ENCODE peak calls at places on chromosomes 2 and 18, in four cellular contexts. L, D, Z and G are unnamed samples. For H3K4me1, the result is how much of the 10 kb centered on the place peaks cover.

GRCh38 chr2:117931978-117932377 is 81.9 kb downstream of the CCDC93 start:
- DNase-seq in Z (no peak), L (no peak), D (no peak), G (no peak)

GRCh38 chr2:69755862-69756467 is 14.0 kb downstream of the ANXA4 start:
- DNase-seq in D (no peak), Z (no peak), L (peak), G (no peak)

GRCh38 chr2:231800493-231801091 is 14.3 kb downstream of the COPS7B start:
- DNase-seq in L (peak), Z (peak), D (peak), G (no peak)

GRCh38 chr2:269356-270030 is 4.7 kb downstream of the ACP1 start:
- DNase-seq in L (no peak), D (no peak), Z (no peak), G (no peak)

GRCh38 chr2:160338891-160339290 is 138.8 kb upstream of the ITGB6 start:
- DNase-seq in Z (no peak), D (no peak), L (peak), G (peak)

GRCh38 chr2:28681216-28681981 is 70.2 kb upstream of the PPP1CB start:
- DNase-seq in Z (peak), L (peak), D (no peak), G (no peak)

GRCh38 chr2:222813177-222813843 is 47.5 kb upstream of the ACSL3 start:
- DNase-seq in L (peak), Z (no peak), D (no peak), G (no peak)

GRCh38 chr2:108417254-108417653 is 31.8 kb upstream of the GCC2 start:
- DNase-seq in D (peak), L (no peak), Z (no peak), G (no peak)

GRCh38 chr2:26772064-26773001 is 8.2 kb downstream of the SLC35F6 start:
- DNase-seq in D (peak), L (no peak), Z (peak), G (peak)

GRCh38 chr2:16021611-16022363 is 81.4 kb downstream of the MYCN start:
- DNase-seq in L (no peak), Z (no peak), D (no peak), G (no peak)

GRCh38 chr2:236985940-236986339 is 99.7 kb upstream of the COPS8 start:
- DNase-seq in Z (no peak), D (no peak), L (no peak), G (no peak)

GRCh38 chr2:75481041-75481836 is 79.5 kb downstream of the EVA1A start:
- DNase-seq in Z (no peak), D (peak), L (no peak), G (no peak)

GRCh38 chr2:66574701-66575624 is 140.0 kb downstream of the MEIS1 start:
- DNase-seq in Z (no peak), L (peak), D (peak), G (peak)

GRCh38 chr2:203341741-203342310 is 13.6 kb downstream of the ABI2 start:
- DNase-seq in D (no peak), L (peak), Z (no peak), G (no peak)

GRCh38 chr18:33720133-33720532 is 142.1 kb downstream of the ASXL3 start:
- DNase-seq in L (peak), D (no peak), Z (no peak), G (no peak)

GRCh38 chr2:99430614-99431258 is 59.1 kb downstream of the REV1 start:
- DNase-seq in L (peak), D (no peak), Z (no peak), G (no peak)

GRCh38 chr2:235803028-235803427 is 309.2 kb downstream of the AGAP1 start:
- DNase-seq in Z (no peak), L (peak), D (no peak), G (no peak)

GRCh38 chr2:24881623-24882022 is 38.4 kb downstream of the ADCY3 start:
- DNase-seq in Z (no peak), D (no peak), L (no peak), G (no peak)

GRCh38 chr2:31386648-31387047 is 27.9 kb downstream of the XDH start:
- DNase-seq in D (no peak), L (peak), Z (no peak), G (no peak)

GRCh38 chr18:38923136-38923535 is 1357.5 kb upstream of the CELF4 start:
- DNase-seq in L (no peak), Z (no peak), D (no peak), G (no peak)

GRCh38 chr2:242075163-242075562 is 205.6 kb downstream of the RTP5 start:
- DNase-seq in D (no peak), L (peak), Z (no peak), G (peak)

GRCh38 chr18:13213036-13213795 is 5.3 kb upstream of the LDLRAD4 start:
- DNase-seq in L (no peak), D (no peak), Z (no peak), G (no peak)
- H3K4me1 ChIP-seq in L (under half), D (under half), Z (under half), G (under half)

GRCh38 chr2:234098675-234099195 is 48.2 kb downstream of the SPP2 start:
- DNase-seq in L (no peak), Z (no peak), D (no peak), G (no peak)

GRCh38 chr2:234099266-234099665 is 48.8 kb downstream of the SPP2 start:
- DNase-seq in D (no peak), L (no peak), Z (no peak), G (no peak)

GRCh38 chr2:234100686-234101085 is 50.2 kb downstream of the SPP2 start:
- DNase-seq in L (no peak), D (no peak), Z (no peak), G (no peak)

GRCh38 chr2:234107861-234108260 is 57.4 kb downstream of the SPP2 start:
- DNase-seq in L (no peak), D (no peak), Z (no peak), G (no peak)

GRCh38 chr2:234102112-234102511 is 51.6 kb downstream of the SPP2 start:
- DNase-seq in L (no peak), D (peak), Z (no peak), G (no peak)
- H3K4me1 ChIP-seq in L (under half), D (under half), Z (under half), G (under half)

GRCh38 chr2:49192041-49192440 is 37.7 kb upstream of the FSHR start:
- DNase-seq in Z (no peak), D (no peak), L (no peak), G (no peak)

GRCh38 chr2:49189512-49190225 is 35.4 kb upstream of the FSHR start:
- DNase-seq in L (no peak), D (no peak), Z (no peak), G (no peak)

GRCh38 chr2:49186050-49186648 is 31.8 kb upstream of the FSHR start:
- DNase-seq in L (no peak), D (no peak), Z (no peak), G (no peak)
- H3K4me1 ChIP-seq in L (under half), D (under half), Z (under half), G (under half)

GRCh38 chr2:195488567-195488966 is 168.5 kb upstream of the SLC39A10 start:
- DNase-seq in Z (no peak), D (no peak), L (no peak), G (no peak)
- H3K4me1 ChIP-seq in Z (under half), D (under half), L (under half), G (under half)